ENCODE peak calls at places on chromosomes 3 and 15, in six cellular contexts. One of them, this sample, is unnamed.

GRCh38 chr3:28601291-28601690 is 252.7 kb upstream of the AZI2 start:
- DNase-seq in omental fat pad: no peak
- DNase-seq in foreskin fibroblast: no peak
- DNase-seq in HFFc6: no peak
- DNase-seq in tibial artery: no peak
- DNase-seq in tibial nerve: no peak
- DNase-seq in this sample: no peak

GRCh38 chr3:30286007-30286669 is 320.3 kb upstream of the TGFBR2 start:
- DNase-seq in tibial nerve: peak
- DNase-seq in tibial artery: peak
- DNase-seq in foreskin fibroblast: peak
- DNase-seq in omental fat pad: peak
- DNase-seq in HFFc6: peak
- DNase-seq in this sample: no peak

GRCh38 chr15:71251548-71252035 is 136.3 kb downstream of the THSD4 start:
- DNase-seq in foreskin fibroblast: no peak
- DNase-seq in tibial nerve: no peak
- DNase-seq in tibial artery: no peak
- DNase-seq in omental fat pad: no peak
- DNase-seq in HFFc6: peak
- DNase-seq in this sample: no peak

GRCh38 chr3:15300318-15301078 is 31.9 kb downstream of the SH3BP5 start:
- DNase-seq in omental fat pad: no peak
- DNase-seq in foreskin fibroblast: peak
- DNase-seq in tibial nerve: no peak
- DNase-seq in tibial artery: peak
- DNase-seq in HFFc6: peak
- DNase-seq in this sample: peak

GRCh38 chr3:105676621-105677300 is 192.1 kb downstream of the CBLB start:
- DNase-seq in foreskin fibroblast: no peak
- DNase-seq in tibial nerve: no peak
- DNase-seq in tibial artery: no peak
- DNase-seq in omental fat pad: no peak
- DNase-seq in HFFc6: no peak
- DNase-seq in this sample: no peak

GRCh38 chr3:145384307-145384706 is 776.7 kb downstream of the PLOD2 start:
- DNase-seq in HFFc6: no peak
- DNase-seq in foreskin fibroblast: no peak
- DNase-seq in tibial nerve: no peak
- DNase-seq in tibial artery: no peak
- DNase-seq in omental fat pad: no peak
- DNase-seq in this sample: no peak

GRCh38 chr15:39948817-39949216 is 14.9 kb downstream of the EIF2AK4 start:
- DNase-seq in omental fat pad: no peak
- DNase-seq in HFFc6: no peak
- DNase-seq in tibial nerve: no peak
- DNase-seq in tibial artery: no peak
- DNase-seq in foreskin fibroblast: no peak
- DNase-seq in this sample: no peak

GRCh38 chr15:74788716-74789151 is 6.9 kb downstream of the CSK start:
- DNase-seq in foreskin fibroblast: no peak
- DNase-seq in HFFc6: no peak
- DNase-seq in omental fat pad: no peak
- DNase-seq in tibial artery: no peak
- DNase-seq in tibial nerve: no peak
- DNase-seq in this sample: peak

GRCh38 chr15:56817266-56817665 is 84.0 kb upstream of the ZNF280D start:
- DNase-seq in HFFc6: peak
- DNase-seq in tibial nerve: no peak
- DNase-seq in foreskin fibroblast: peak
- DNase-seq in tibial artery: no peak
- DNase-seq in omental fat pad: no peak
- DNase-seq in this sample: no peak

GRCh38 chr3:29335438-29335837 is 54.6 kb downstream of the RBMS3 start:
- DNase-seq in foreskin fibroblast: peak
- DNase-seq in tibial artery: peak
- DNase-seq in omental fat pad: peak
- DNase-seq in HFFc6: peak
- DNase-seq in tibial nerve: peak
- DNase-seq in this sample: no peak

GRCh38 chr3:159884661-159885402 is 103.8 kb upstream of the IL12A start:
- DNase-seq in tibial nerve: no peak
- DNase-seq in omental fat pad: no peak
- DNase-seq in foreskin fibroblast: no peak
- DNase-seq in tibial artery: no peak
- DNase-seq in HFFc6: peak
- DNase-seq in this sample: no peak

DNA sequence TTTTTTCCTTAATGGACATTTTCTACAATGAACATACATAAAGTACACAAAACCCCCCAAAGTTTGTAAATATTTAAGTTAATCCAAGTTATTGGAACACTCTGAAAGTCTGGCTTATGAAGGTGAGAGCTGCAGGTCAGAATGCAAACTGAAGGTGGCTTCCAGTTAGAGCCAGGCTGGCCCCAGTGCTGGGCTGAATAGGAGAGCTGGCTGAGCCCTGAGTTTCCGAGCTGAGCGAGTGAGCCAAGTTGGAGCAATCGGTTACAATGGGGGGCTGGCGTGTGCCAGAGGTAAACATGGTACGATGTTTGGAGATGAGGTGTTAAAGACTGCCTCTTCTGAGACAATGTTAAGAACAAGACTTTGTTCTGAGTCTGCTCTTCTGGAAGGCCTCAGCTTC is 230.8 kb upstream of the MCTP2 start:
- DNase-seq in HFFc6: no peak
- DNase-seq in foreskin fibroblast: no peak
- DNase-seq in tibial nerve: no peak
- DNase-seq in omental fat pad: no peak
- DNase-seq in tibial artery: no peak
- DNase-seq in this sample: no peak
- TF ChIP-seq CTCF in HFFc6: no peak
- TF ChIP-seq CTCF in foreskin fibroblast: no peak
- TF ChIP-seq CTCF in tibial nerve: no peak
- TF ChIP-seq CTCF in omental fat pad: no peak
- TF ChIP-seq CTCF in tibial artery: no peak
- TF ChIP-seq CTCF in this sample: no peak

DNA sequence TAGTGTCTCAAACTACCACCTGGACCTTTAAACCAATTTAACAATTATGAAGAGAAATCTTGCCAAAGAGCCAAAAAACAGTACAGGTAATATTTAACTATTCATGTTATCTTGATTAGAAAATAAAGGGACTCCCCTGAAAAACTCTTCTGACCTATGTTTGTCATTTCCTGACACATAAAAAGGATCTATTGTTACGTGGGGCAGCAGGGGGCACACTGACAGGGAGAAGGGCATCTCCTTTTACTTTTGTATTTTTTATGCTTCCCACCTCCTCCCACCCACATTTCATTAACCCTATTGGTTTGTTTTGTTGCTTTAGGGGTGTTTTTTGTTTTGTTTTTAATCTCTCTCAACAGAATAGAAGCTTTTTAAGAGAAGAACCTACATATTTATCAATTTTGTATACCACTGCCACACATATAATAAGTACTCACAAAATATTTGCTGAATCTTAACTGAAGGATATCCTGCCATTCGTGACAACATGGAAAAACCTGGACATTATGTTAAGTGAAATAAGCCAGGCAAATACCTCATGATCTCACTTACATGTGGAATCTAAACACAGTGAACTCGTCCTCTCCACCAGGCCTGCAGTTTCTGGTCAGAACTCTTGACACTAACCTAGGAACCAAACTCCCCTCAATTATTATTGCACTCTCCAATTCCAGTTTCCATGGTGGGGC is 17.7 kb downstream of the STAG1 start:
- DNase-seq in omental fat pad: no peak
- DNase-seq in foreskin fibroblast: no peak
- DNase-seq in HFFc6: no peak
- DNase-seq in tibial nerve: no peak
- DNase-seq in tibial artery: no peak
- DNase-seq in this sample: no peak
- TF ChIP-seq CTCF in omental fat pad: no peak
- TF ChIP-seq CTCF in foreskin fibroblast: no peak
- TF ChIP-seq CTCF in HFFc6: peak
- TF ChIP-seq CTCF in tibial nerve: no peak
- TF ChIP-seq CTCF in tibial artery: no peak
- TF ChIP-seq CTCF in this sample: no peak

DNA sequence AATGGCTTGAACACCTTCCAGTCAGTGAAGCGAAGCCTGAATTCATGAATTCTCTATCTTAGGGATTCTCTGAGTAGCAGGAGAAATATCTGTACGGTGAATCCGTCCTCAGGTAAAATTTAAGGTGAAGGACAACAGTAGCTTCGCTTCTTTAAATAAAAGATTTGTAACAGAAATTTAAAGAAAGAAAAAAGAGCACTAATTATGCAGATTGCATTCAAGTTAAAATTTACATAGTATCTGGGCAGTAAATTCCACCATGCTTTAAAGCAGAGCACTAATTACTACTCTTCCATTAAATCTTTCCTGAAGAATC is 282.6 kb downstream of the FGF12 start:
- DNase-seq in foreskin fibroblast: no peak
- DNase-seq in tibial artery: no peak
- DNase-seq in omental fat pad: no peak
- DNase-seq in HFFc6: no peak
- DNase-seq in tibial nerve: no peak
- DNase-seq in this sample: no peak
- TF ChIP-seq CTCF in foreskin fibroblast: no peak
- TF ChIP-seq CTCF in tibial artery: no peak
- TF ChIP-seq CTCF in omental fat pad: no peak
- TF ChIP-seq CTCF in HFFc6: peak
- TF ChIP-seq CTCF in tibial nerve: no peak
- TF ChIP-seq CTCF in this sample: peak

GRCh38 chr3:186930639-186931486 is 537 bp downstream of the ST6GAL1 start:
- DNase-seq in foreskin fibroblast: peak
- DNase-seq in tibial artery: peak
- DNase-seq in HFFc6: peak
- DNase-seq in omental fat pad: no peak
- DNase-seq in tibial nerve: no peak
- DNase-seq in this sample: peak
- TF ChIP-seq CTCF in foreskin fibroblast: no peak
- TF ChIP-seq CTCF in tibial artery: no peak
- TF ChIP-seq CTCF in HFFc6: peak
- TF ChIP-seq CTCF in omental fat pad: no peak
- TF ChIP-seq CTCF in tibial nerve: no peak
- TF ChIP-seq CTCF in this sample: no peak

GRCh38 chr3:133940536-133940935 is 44.9 kb upstream of the RAB6B start:
- DNase-seq in foreskin fibroblast: no peak
- DNase-seq in tibial artery: peak
- DNase-seq in tibial nerve: no peak
- DNase-seq in omental fat pad: no peak
- DNase-seq in HFFc6: no peak
- DNase-seq in this sample: no peak
- TF ChIP-seq CTCF in foreskin fibroblast: no peak
- TF ChIP-seq CTCF in tibial artery: no peak
- TF ChIP-seq CTCF in tibial nerve: no peak
- TF ChIP-seq CTCF in omental fat pad: no peak
- TF ChIP-seq CTCF in HFFc6: no peak
- TF ChIP-seq CTCF in this sample: no peak

This sample was measured in glutamatergic neuron.